ENCODE peak calls at places on chromosomes 16 and 17, in nine cellular contexts. E is CD4-positive, CD25-positive, alpha-beta regulatory T cell; V is CD4-positive, alpha-beta memory T cell; X is body of pancreas; B is spleen; W is psoas muscle; M is PC-3; P is naive thymus-derived CD4-positive, alpha-beta T cell; O is pancreas. Q is an unnamed sample.
A peak's percentile ranks its signal among the peaks of the same experiment; 100 is the strongest.

GRCh38 chr16:72999541-73000019 is 48.3 kb downstream of the ZFHX3 start:
- DNase-seq in E (no peak), V (no peak), X (no peak), B (no peak), W (no peak), M (no peak), P (no peak), O (no peak), Q (no peak)

GRCh38 chr17:74659898-74660297 is 36.4 kb upstream of the CD300E start:
- DNase-seq in E (no peak), V (no peak), X (no peak), B (no peak), W (no peak), M (no peak), P (no peak), O (no peak), Q (no peak)

GRCh38 chr17:43540821-43541674 is 5.1 kb downstream of the ETV4 start:
- DNase-seq in E (no peak), V (no peak), X (no peak), B (no peak), W (no peak), M (no peak), P (no peak), O (no peak), Q (no peak)

GRCh38 chr17:78174870-78175642 is 6.7 kb downstream of the SYNGR2 start:
- DNase-seq in E (no peak), V (no peak), X (peak; percentile 76), B (no peak), W (peak; percentile 77), M (no peak), P (no peak), O (peak; percentile 88), Q (no peak)

GRCh38 chr17:44757045-44757917 is 1.5 kb upstream of the ADAM11 start:
- DNase-seq in E (no peak), V (no peak), X (no peak), B (no peak), W (no peak), M (no peak), P (no peak), O (no peak), Q (no peak)

GRCh38 chr16:67963325-67964321 is 4.8 kb downstream of the SLC12A4 start:
- DNase-seq in E (no peak), V (no peak), X (no peak), B (peak; percentile 75), W (peak; percentile 72), M (no peak), P (no peak), O (no peak), Q (no peak)

GRCh38 chr16:62741692-62742091 is 705.5 kb upstream of the CDH8 start:
- DNase-seq in E (no peak), V (no peak), X (no peak), B (no peak), W (no peak), M (no peak), P (no peak), O (no peak), Q (no peak)

GRCh38 chr17:28760987-28761562 is 17.3 kb downstream of the TRAF4 start:
- DNase-seq in E (no peak), V (no peak), X (peak; percentile 62), B (peak; percentile 90), W (peak; percentile 89), M (peak; percentile 63), P (no peak), O (peak; percentile 66), Q (no peak)

GRCh38 chr17:79420318-79421243 is 190.3 kb downstream of the RBFOX3 start:
- DNase-seq in E (no peak), V (no peak), X (no peak), B (no peak), W (no peak), M (peak; percentile 33), P (no peak), O (no peak), Q (no peak)

GRCh38 chr16:69626256-69626655 is 60.5 kb downstream of the NFAT5 start:
- DNase-seq in E (no peak), V (no peak), X (no peak), B (no peak), W (no peak), M (no peak), P (no peak), O (no peak), Q (no peak)

GRCh38 chr17:15341385-15341849 is at the start of gene TEKT3:
- DNase-seq in E (no peak), V (no peak), X (peak; percentile 85), B (peak; percentile 85), W (peak; percentile 93), M (no peak), P (no peak), O (peak; percentile 89), Q (peak; percentile 84)

GRCh38 chr17:8946476-8946875 is 19.0 kb downstream of the PIK3R5 start:
- DNase-seq in E (no peak), V (no peak), X (no peak), B (no peak), W (no peak), M (no peak), P (no peak), O (no peak), Q (no peak)

GRCh38 chr16:69565611-69566436 is at the start of gene NFAT5:
- DNase-seq in E (peak; percentile 89), V (peak; percentile 82), X (peak; percentile 87), B (peak; percentile 97), W (peak; percentile 92), M (peak; percentile 82), P (peak; percentile 92), O (peak; percentile 93), Q (peak; percentile 98)

GRCh38 chr17:57004944-57005579 is 27.1 kb downstream of the SCPEP1 start:
- DNase-seq in E (no peak), V (no peak), X (peak; percentile 28), B (no peak), W (no peak), M (peak; percentile 51), P (no peak), O (no peak), Q (no peak)

GRCh38 chr17:51640108-51640622 is 379.8 kb downstream of the UTP18 start:
- DNase-seq in E (peak; percentile 30), V (no peak), X (no peak), B (no peak), W (no peak), M (peak; percentile 93), P (peak; percentile 9), O (no peak), Q (no peak)

GRCh38 chr16:67660564-67661028 is at the start of gene PARD6A:
- DNase-seq in E (peak; percentile 98), V (peak; percentile 96), X (peak; percentile 89), B (peak; percentile 99), W (peak; percentile 97), M (peak; percentile 95), P (peak; percentile 95), O (peak; percentile 94), Q (peak; percentile 97)

GRCh38 chr16:88651276-88651988 is 579 bp upstream of the CYBA start:
- DNase-seq in E (peak; percentile 93), V (peak; percentile 90), X (peak; percentile 47), B (peak; percentile 98), W (peak; percentile 76), M (no peak), P (peak; percentile 66), O (no peak), Q (peak; percentile 44)

GRCh38 chr17:65485388-65486299 is 75.8 kb downstream of the AXIN2 start:
- DNase-seq in E (no peak), V (no peak), X (no peak), B (no peak), W (no peak), M (no peak), P (no peak), O (peak; percentile 26), Q (no peak)

GRCh38 chr17:50328360-50328759 is 17.6 kb upstream of the XYLT2 start:
- DNase-seq in E (no peak), V (no peak), X (no peak), B (no peak), W (no peak), M (no peak), P (no peak), O (no peak), Q (no peak)
- H3K4me1 ChIP-seq in E (no peaks in the 10 kb centered on the region), V (no peaks in the 10 kb centered on the region), X (no peaks in the 10 kb centered on the region), B (no peaks in the 10 kb centered on the region), W (peaks cover 5% of the 10 kb centered on the region), M (peaks cover 12% of the 10 kb centered on the region), P (no peaks in the 10 kb centered on the region), O (no peaks in the 10 kb centered on the region), Q (no peaks in the 10 kb centered on the region)

GRCh38 chr17:63930951-63931575 is 1.1 kb downstream of the CD79B start:
- DNase-seq in E (peak; percentile 83), V (peak; percentile 66), X (no peak), B (peak; percentile 97), W (peak; percentile 83), M (no peak), P (peak; percentile 52), O (peak; percentile 20), Q (no peak)
- H3K36me3 ChIP-seq in E (peaks cover 13% of the 10 kb centered on the region), V (peaks cover 20% of the 10 kb centered on the region), X (no peaks in the 10 kb centered on the region), B (no peaks in the 10 kb centered on the region), W (no peaks in the 10 kb centered on the region), M (no peaks in the 10 kb centered on the region), P (no peaks in the 10 kb centered on the region), O (no peaks in the 10 kb centered on the region), Q (no peaks in the 10 kb centered on the region)

GRCh38 chr17:49741692-49742076 is 22.2 kb downstream of the FAM117A start:
- DNase-seq in E (no peak), V (no peak), X (no peak), B (no peak), W (no peak), M (no peak), P (no peak), O (no peak), Q (no peak)
- H3K4me3 ChIP-seq in E (peak overlapping the region; percentile 99), V (peak overlapping the region; percentile 88), X (no peak overlapping the region), B (no peak overlapping the region), W (no peak overlapping the region), M (no peak overlapping the region), P (peak overlapping the region; percentile 67), O (no peak overlapping the region), Q (no peak overlapping the region)

GRCh38 chr16:57564571-57565270 is 22.3 kb downstream of the ADGRG5 start:
- DNase-seq in E (no peak), V (no peak), X (no peak), B (no peak), W (no peak), M (no peak), P (no peak), O (no peak), Q (no peak)

GRCh38 chr16:57565461-57565860 is 23.0 kb downstream of the ADGRG5 start:
- DNase-seq in E (no peak), V (no peak), X (no peak), B (no peak), W (no peak), M (no peak), P (no peak), O (no peak), Q (no peak)

GRCh38 chr16:57568173-57568678 is 25.8 kb downstream of the ADGRG5 start:
- DNase-seq in E (no peak), V (no peak), X (no peak), B (no peak), W (no peak), M (no peak), P (no peak), O (no peak), Q (no peak)

GRCh38 chr16:57567691-57568090 is 25.2 kb downstream of the ADGRG5 start:
- DNase-seq in E (no peak), V (no peak), X (no peak), B (no peak), W (no peak), M (no peak), P (no peak), O (no peak), Q (no peak)

DNA sequence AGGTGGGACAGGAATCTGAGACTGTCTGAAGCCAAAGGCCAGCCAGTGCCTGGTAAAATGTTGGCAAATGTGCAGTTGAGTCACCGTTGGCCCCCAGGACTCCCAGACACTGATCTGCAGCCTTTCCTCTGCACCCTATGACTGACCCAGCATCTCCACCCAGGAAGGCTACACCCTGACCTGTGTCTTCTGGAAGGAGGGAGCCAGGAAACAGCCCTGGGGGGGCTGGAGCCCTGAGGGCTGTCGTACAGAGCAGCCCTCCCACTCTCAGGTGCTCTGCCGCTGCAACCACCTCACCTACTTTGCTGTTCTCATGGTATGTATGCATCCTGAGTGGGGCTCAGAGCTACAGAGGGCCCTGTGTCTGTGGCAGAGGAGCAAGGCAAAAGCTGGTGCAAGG is 24.0 kb downstream of the ADGRG5 start:
- DNase-seq in E (no peak), V (no peak), X (no peak), B (no peak), W (no peak), M (no peak), P (no peak), O (no peak), Q (no peak)
- H3K4me1 ChIP-seq in E (no peaks in the 10 kb centered on the region), V (no peaks in the 10 kb centered on the region), X (no peaks in the 10 kb centered on the region), B (no peaks in the 10 kb centered on the region), W (no peaks in the 10 kb centered on the region), M (no peaks in the 10 kb centered on the region), P (no peaks in the 10 kb centered on the region), O (no peaks in the 10 kb centered on the region), Q (no peaks in the 10 kb centered on the region)